ENCODE peak calls at places on chromosomes 1 and 21, in seven cellular contexts. J is adrenal gland; F is effector CD4-positive, alpha-beta T cell; G is activated naive CD8-positive, alpha-beta T cell treated with anti-CD3 and anti-CD28 coated beads, Interleukin-2, amount 50 U/mL, for 24 hours; B is amygdala; I is NCI-H510A treated with DMSO at 0.1 percent for 48 hours; R is activated T-cell treated with anti-CD3 and anti-CD28 coated beads, Interleukin-2, amount 50 U/mL, for 4 hours. M is an unnamed sample.

GRCh38 chr1:156663178-156663577 is 14.0 kb downstream of the NES start:
- DNase-seq in J (no peak), F (no peak), G (no peak), B (no peak), I (no peak), R (no peak), M (no peak)

GRCh38 chr1:17979815-17980214 is 127.8 kb upstream of the IGSF21 start:
- DNase-seq in J (no peak), F (no peak), G (no peak), B (no peak), I (peak; percentile 71), R (no peak), M (peak; percentile 95)

GRCh38 chr1:46284597-46285564 is 18.5 kb downstream of the LRRC41 start:
- DNase-seq in J (no peak), F (no peak), G (no peak), B (no peak), I (peak; percentile 24), R (no peak), M (peak; percentile 46)

GRCh38 chr21:39518055-39518844 is 66.5 kb downstream of the SH3BGR start:
- DNase-seq in J (no peak), F (peak; percentile 26), G (peak; percentile 29), B (no peak), I (peak; percentile 78), R (peak; percentile 29), M (peak; percentile 80)

GRCh38 chr1:204127597-204128242 is 24.1 kb downstream of the ETNK2 start:
- DNase-seq in J (peak; percentile 73), F (no peak), G (peak; percentile 22), B (no peak), I (peak; percentile 31), R (no peak), M (peak; percentile 76)

GRCh38 chr1:205456868-205457724 is 1.3 kb upstream of the BLACAT1 start:
- DNase-seq in J (no peak), F (no peak), G (no peak), B (no peak), I (peak; percentile 83), R (no peak), M (peak; percentile 72)

GRCh38 chr1:110872745-110873435 is at the start of gene CD53:
- DNase-seq in J (no peak), F (peak; percentile 51), G (peak; percentile 41), B (no peak), I (no peak), R (peak; percentile 27), M (no peak)

GRCh38 chr1:77511440-77511840 is 171.0 kb downstream of the ZZZ3 start:
- DNase-seq in J (no peak), F (no peak), G (no peak), B (no peak), I (no peak), R (no peak), M (no peak)

GRCh38 chr1:3319874-3320245 is 134.6 kb upstream of the ARHGEF16 start:
- DNase-seq in J (peak; percentile 32), F (no peak), G (peak; percentile 44), B (no peak), I (no peak), R (no peak), M (peak; percentile 65)

GRCh38 chr1:69290266-69290665 is 277.5 kb upstream of the LRRC7 start:
- DNase-seq in J (no peak), F (no peak), G (no peak), B (no peak), I (no peak), R (no peak), M (no peak)

GRCh38 chr1:220925707-220926106 is 46.5 kb downstream of the HLX start:
- DNase-seq in J (no peak), F (no peak), G (no peak), B (no peak), I (peak; percentile 47), R (no peak), M (no peak)

GRCh38 chr21:46455575-46456385 is 2.9 kb upstream of the DIP2A start:
- DNase-seq in J (peak; percentile 46), F (no peak), G (no peak), B (no peak), I (no peak), R (no peak), M (no peak)

GRCh38 chr1:56446531-56447098 is 132.7 kb downstream of the PLPP3 start:
- DNase-seq in J (no peak), F (no peak), G (no peak), B (no peak), I (no peak), R (no peak), M (no peak)

GRCh38 chr1:153476491-153477093 is 16.1 kb upstream of the S100A7 start:
- DNase-seq in J (no peak), F (no peak), G (no peak), B (no peak), I (no peak), R (no peak), M (no peak)

GRCh38 chr1:245772739-245773138 is 618.0 kb downstream of the KIF26B start:
- DNase-seq in J (no peak), F (no peak), G (no peak), B (no peak), I (no peak), R (no peak), M (no peak)

GRCh38 chr1:187374742-187375141 is 546.0 kb downstream of the PLA2G4A start:
- DNase-seq in J (no peak), F (no peak), G (no peak), B (no peak), I (no peak), R (no peak), M (no peak)

GRCh38 chr21:39003982-39004775 is 179.1 kb downstream of the PSMG1 start:
- DNase-seq in J (no peak), F (no peak), G (peak; percentile 20), B (no peak), I (no peak), R (no peak), M (no peak)

GRCh38 chr1:56056438-56057312 is 522.7 kb downstream of the PLPP3 start:
- DNase-seq in J (no peak), F (no peak), G (no peak), B (no peak), I (no peak), R (no peak), M (no peak)